ENCODE peak calls at places on chromosomes 11 and 22, in nine cellular contexts. R, U, L, V, S, N, Q, D and Y are unnamed samples.

GRCh38 chr22:44750481-44750880 is 1.9 kb upstream of the ARHGAP8 start:
- DNase-seq in V (no peak), R (no peak), U (no peak), S (no peak), Q (no peak), D (no peak), N (no peak), L (no peak), Y (no peak)

GRCh38 chr11:116687458-116688201 is 85.2 kb downstream of the BUD13 start:
- DNase-seq in R (peak; percentile 47), V (peak; percentile 49), L (no peak), U (no peak), S (no peak), N (no peak), D (no peak), Q (peak; percentile 29), Y (no peak)

GRCh38 chr11:134275534-134276395 is at the start of gene GLB1L3:
- DNase-seq in V (no peak), R (peak; percentile 81), L (peak; percentile 71), U (peak; percentile 25), S (no peak), Q (no peak), N (no peak), D (no peak), Y (peak; percentile 66)

GRCh38 chr22:44207173-44207980 is 26.7 kb downstream of the PARVG start:
- DNase-seq in L (no peak), Q (no peak), N (no peak), R (no peak), V (no peak), D (no peak), U (no peak), S (no peak), Y (no peak)

GRCh38 chr22:42299586-42300285 is 29.3 kb upstream of the TCF20 start:
- DNase-seq in L (no peak), S (peak; percentile 75), V (no peak), R (peak; percentile 84), D (peak; percentile 48), U (no peak), Q (no peak), N (no peak), Y (peak; percentile 21)

GRCh38 chr22:37226514-37226913 is 14.2 kb upstream of the SSTR3 start:
- DNase-seq in Q (no peak), N (no peak), R (no peak), D (no peak), V (no peak), S (no peak), U (no peak), L (no peak), Y (no peak)

GRCh38 chr22:22082960-22083359 is 100.4 kb upstream of the TOP3B start:
- DNase-seq in U (no peak), R (no peak), Q (no peak), L (no peak), N (no peak), S (no peak), D (no peak), V (no peak), Y (no peak)

GRCh38 chr22:37824674-37825641 is 1.8 kb downstream of the GALR3 start:
- DNase-seq in Q (no peak), R (no peak), N (no peak), V (no peak), U (no peak), L (no peak), D (no peak), S (no peak), Y (peak; percentile 49)

GRCh38 chr11:121091492-121092179 is 9.4 kb upstream of the TECTA start:
- DNase-seq in L (no peak), V (no peak), Q (no peak), D (no peak), N (no peak), U (no peak), R (no peak), S (peak; percentile 48), Y (no peak)

GRCh38 chr11:121090145-121090721 is 10.8 kb upstream of the TECTA start:
- DNase-seq in L (no peak), Q (no peak), U (no peak), S (no peak), V (no peak), D (no peak), N (no peak), R (no peak), Y (no peak)

GRCh38 chr11:116851631-116852030 is 14.2 kb upstream of the APOA1 start:
- DNase-seq in V (no peak), Q (no peak), N (no peak), D (no peak), L (no peak), U (no peak), R (peak; percentile 79), S (no peak), Y (no peak)

GRCh38 chr11:111399187-111400031 is 20.3 kb upstream of the POU2AF1 start:
- DNase-seq in R (no peak), N (no peak), D (no peak), U (no peak), L (no peak), S (no peak), Q (no peak), V (no peak), Y (no peak)

GRCh38 chr11:10528121-10528520 is 12.9 kb downstream of the RNF141 start:
- DNase-seq in S (no peak), Q (no peak), L (no peak), U (no peak), R (no peak), N (peak; percentile 69), V (no peak), D (no peak), Y (no peak)

GRCh38 chr11:102577182-102577581 is 46.6 kb upstream of the MMP7 start:
- DNase-seq in S (no peak), Q (no peak), R (no peak), U (no peak), N (peak; percentile 46), V (no peak), D (no peak), L (no peak), Y (no peak)

GRCh38 chr11:58647141-58647699 is 24.8 kb downstream of the CNTF start:
- DNase-seq in N (no peak), Q (no peak), D (no peak), U (no peak), S (no peak), V (no peak), L (no peak), R (no peak), Y (no peak)

GRCh38 chr22:19152942-19153883 is 3.1 kb upstream of the GSC2 start:
- DNase-seq in D (no peak), Q (no peak), N (no peak), R (no peak), L (no peak), S (no peak), U (no peak), V (no peak), Y (no peak)

GRCh38 chr11:60343094-60343704 is 16.1 kb downstream of the MS4A6E start:
- DNase-seq in S (no peak), N (no peak), L (no peak), V (no peak), U (no peak), Q (no peak), D (no peak), R (no peak), Y (peak; percentile 39)

GRCh38 chr11:110337570-110338193 is 41.3 kb upstream of the RDX start:
- DNase-seq in Q (no peak), D (no peak), S (no peak), R (no peak), N (peak; percentile 52), V (no peak), L (no peak), U (no peak), Y (no peak)

GRCh38 chr11:19347911-19348310 is 107.2 kb upstream of the E2F8 start:
- DNase-seq in R (no peak), V (no peak), S (no peak), Q (no peak), U (no peak), N (no peak), D (no peak), L (no peak), Y (no peak)
- H3K27ac ChIP-seq in R (no peak overlapping the region), V (no peak overlapping the region), S (no peak overlapping the region), Q (no peak overlapping the region), U (no peak overlapping the region), N (no peak overlapping the region), D (no peak overlapping the region), L (no peak overlapping the region), Y (no peak overlapping the region)

DNA sequence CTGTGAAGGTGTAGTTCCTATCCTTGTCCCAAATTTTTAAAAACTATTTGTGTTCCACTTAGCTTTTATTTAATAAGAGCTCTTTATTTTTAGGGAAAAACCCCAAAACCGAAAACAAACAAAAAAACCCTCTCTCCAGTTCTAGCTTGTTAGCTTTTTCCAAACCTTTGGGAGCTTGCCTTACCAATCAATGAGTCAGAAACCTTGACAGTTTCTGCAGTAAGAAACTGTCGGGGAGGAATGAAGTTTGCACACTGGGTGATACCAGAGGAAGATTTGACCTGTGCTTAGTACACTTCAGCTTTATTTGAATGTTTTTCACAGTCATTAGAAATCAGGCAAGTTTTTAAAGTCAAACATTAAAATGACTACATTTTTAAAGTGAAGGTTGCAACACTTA is 105.0 kb downstream of the FAT3 start:
- DNase-seq in V (no peak), Q (no peak), S (no peak), L (no peak), R (no peak), N (peak; percentile 38), U (no peak), D (no peak), Y (no peak)
- H3K27ac ChIP-seq in V (peak overlapping the region; percentile 31), Q (no peak overlapping the region), S (no peak overlapping the region), L (no peak overlapping the region), R (no peak overlapping the region), N (no peak overlapping the region), U (no peak overlapping the region), D (no peak overlapping the region), Y (no peak overlapping the region)

GRCh38 chr11:61594907-61595257 is 14.0 kb upstream of the SYT7 start:
- DNase-seq in R (no peak), D (no peak), Q (no peak), V (no peak), L (no peak), N (no peak), S (no peak), U (no peak), Y (no peak)
- H3K27ac ChIP-seq in R (no peak overlapping the region), D (peak overlapping the region; percentile 89), Q (peak overlapping the region; percentile 74), V (no peak overlapping the region), L (peak overlapping the region; percentile 56), N (no peak overlapping the region), S (no peak overlapping the region), U (no peak overlapping the region), Y (no peak overlapping the region)

DNA sequence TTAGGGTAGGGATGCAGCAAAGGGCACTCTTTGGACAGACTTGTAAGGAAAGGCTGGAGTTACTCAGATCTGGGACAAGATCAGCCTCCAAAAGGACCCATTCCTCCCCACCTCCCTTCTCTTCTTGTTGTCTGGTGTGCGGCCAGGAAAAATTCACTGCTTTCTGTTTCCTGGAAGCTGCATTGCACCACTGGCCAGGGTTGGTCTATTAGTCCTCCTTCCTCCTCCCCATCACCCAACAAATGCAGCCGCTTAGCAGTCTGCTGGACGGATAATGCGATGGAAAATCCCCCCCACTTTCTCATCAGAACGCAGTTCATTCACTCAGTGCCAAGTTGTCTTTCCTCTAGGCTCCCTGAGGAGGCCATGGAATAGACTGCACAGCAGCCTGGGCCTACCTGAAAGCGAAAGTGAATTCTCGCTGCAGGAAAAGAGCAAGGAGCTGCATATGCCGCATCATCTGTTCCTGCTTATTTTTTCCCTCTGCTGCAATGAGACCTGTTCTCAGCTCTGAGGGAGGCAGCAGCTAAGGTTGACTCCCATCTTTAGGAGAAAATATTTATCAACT is 513.5 kb downstream of the METTL15 start:
- DNase-seq in V (no peak), D (no peak), Q (no peak), S (peak; percentile 26), L (no peak), U (no peak), N (peak; percentile 29), R (no peak), Y (no peak)
- H3K27ac ChIP-seq in V (no peak overlapping the region), D (no peak overlapping the region), Q (no peak overlapping the region), S (no peak overlapping the region), L (no peak overlapping the region), U (no peak overlapping the region), N (no peak overlapping the region), R (no peak overlapping the region), Y (no peak overlapping the region)

GRCh38 chr22:33539202-33539901 is 380.9 kb downstream of the LARGE1 start:
- DNase-seq in U (no peak), L (no peak), Q (no peak), V (no peak), D (no peak), S (no peak), R (no peak), N (no peak), Y (no peak)
- H3K27ac ChIP-seq in U (no peak overlapping the region), L (no peak overlapping the region), Q (no peak overlapping the region), V (no peak overlapping the region), D (peak overlapping the region; percentile 59), S (no peak overlapping the region), R (no peak overlapping the region), N (no peak overlapping the region), Y (no peak overlapping the region)